ENCODE peak calls at places on chromosomes 13 and 19, in four cellular contexts. One of them, this sample, is unnamed.

GRCh38 chr13:112330479-112331407 is 45.4 kb upstream of the SPACA7 start:
- ATAC-seq in CD8-positive, alpha-beta T cell: no peak
- ATAC-seq in Panc1: no peak
- ATAC-seq in pancreas: no peak
- ATAC-seq in this sample: no peak

GRCh38 chr13:79917628-79918027 is 423.3 kb downstream of the SPRY2 start:
- ATAC-seq in pancreas: no peak
- ATAC-seq in Panc1: no peak
- ATAC-seq in CD8-positive, alpha-beta T cell: no peak
- ATAC-seq in this sample: no peak

GRCh38 chr13:32969516-32969941 is 46.7 kb upstream of the KL start:
- ATAC-seq in pancreas: peak
- ATAC-seq in Panc1: no peak
- ATAC-seq in CD8-positive, alpha-beta T cell: no peak
- ATAC-seq in this sample: peak

GRCh38 chr13:98990701-98991100 is 12.8 kb upstream of the DOCK9 start:
- ATAC-seq in Panc1: no peak
- ATAC-seq in CD8-positive, alpha-beta T cell: no peak
- ATAC-seq in pancreas: no peak
- ATAC-seq in this sample: no peak

GRCh38 chr13:71017607-71018006 is 849.4 kb downstream of the DACH1 start:
- ATAC-seq in pancreas: no peak
- ATAC-seq in Panc1: no peak
- ATAC-seq in CD8-positive, alpha-beta T cell: no peak
- ATAC-seq in this sample: no peak

GRCh38 chr13:71320452-71320851 is 546.6 kb downstream of the DACH1 start:
- ATAC-seq in Panc1: no peak
- ATAC-seq in pancreas: no peak
- ATAC-seq in CD8-positive, alpha-beta T cell: no peak
- ATAC-seq in this sample: no peak

GRCh38 chr19:18961767-18962423 is 20.9 kb upstream of the HOMER3 start:
- ATAC-seq in pancreas: no peak
- ATAC-seq in Panc1: peak
- ATAC-seq in CD8-positive, alpha-beta T cell: peak
- ATAC-seq in this sample: no peak

GRCh38 chr19:46571495-46571894 is 29.6 kb upstream of the CALM3 start:
- ATAC-seq in Panc1: peak
- ATAC-seq in pancreas: no peak
- ATAC-seq in CD8-positive, alpha-beta T cell: peak
- ATAC-seq in this sample: no peak

GRCh38 chr19:56137405-56137804 is 3.7 kb upstream of the ZNF444 start:
- ATAC-seq in pancreas: peak
- ATAC-seq in CD8-positive, alpha-beta T cell: no peak
- ATAC-seq in Panc1: no peak
- ATAC-seq in this sample: no peak

GRCh38 chr13:73228546-73228945 is 169.7 kb downstream of the KLF5 start:
- ATAC-seq in CD8-positive, alpha-beta T cell: peak
- ATAC-seq in pancreas: no peak
- ATAC-seq in Panc1: no peak
- ATAC-seq in this sample: no peak

GRCh38 chr13:23087884-23088283 is 92.9 kb upstream of the SGCG start:
- ATAC-seq in pancreas: no peak
- ATAC-seq in Panc1: no peak
- ATAC-seq in CD8-positive, alpha-beta T cell: no peak
- ATAC-seq in this sample: no peak

GRCh38 chr13:36030670-36031331 is 100.4 kb downstream of the DCLK1 start:
- ATAC-seq in pancreas: peak
- ATAC-seq in CD8-positive, alpha-beta T cell: no peak
- ATAC-seq in Panc1: no peak
- ATAC-seq in this sample: peak

GRCh38 chr19:54481326-54481930 is 8.3 kb upstream of the CDC42EP5 start:
- ATAC-seq in CD8-positive, alpha-beta T cell: peak
- ATAC-seq in pancreas: peak
- ATAC-seq in Panc1: peak
- ATAC-seq in this sample: no peak

GRCh38 chr13:113771709-113772331 is 12.8 kb downstream of the TMEM255B start:
- ATAC-seq in pancreas: no peak
- ATAC-seq in CD8-positive, alpha-beta T cell: no peak
- ATAC-seq in Panc1: peak
- ATAC-seq in this sample: no peak

GRCh38 chr13:97267418-97268059 is 45.4 kb downstream of the MBNL2 start:
- ATAC-seq in Panc1: no peak
- ATAC-seq in CD8-positive, alpha-beta T cell: no peak
- ATAC-seq in pancreas: no peak
- ATAC-seq in this sample: no peak

GRCh38 chr19:18322318-18322758 is 538 bp downstream of the LSM4 start:
- ATAC-seq in pancreas: peak
- ATAC-seq in CD8-positive, alpha-beta T cell: no peak
- ATAC-seq in Panc1: no peak
- ATAC-seq in this sample: no peak

GRCh38 chr19:6779204-6779603 is 6.7 kb downstream of the VAV1 start:
- ATAC-seq in CD8-positive, alpha-beta T cell: no peak
- ATAC-seq in Panc1: no peak
- ATAC-seq in pancreas: no peak
- ATAC-seq in this sample: no peak

GRCh38 chr13:34435338-34435737 is 506.7 kb upstream of the NBEA start:
- ATAC-seq in pancreas: no peak
- ATAC-seq in CD8-positive, alpha-beta T cell: no peak
- ATAC-seq in Panc1: no peak
- ATAC-seq in this sample: no peak

GRCh38 chr13:40313269-40314200 is 352.9 kb downstream of the FOXO1 start:
- ATAC-seq in CD8-positive, alpha-beta T cell: no peak
- ATAC-seq in pancreas: no peak
- ATAC-seq in Panc1: no peak
- ATAC-seq in this sample: peak

GRCh38 chr19:56162258-56162657 is 13.6 kb upstream of the GALP start:
- ATAC-seq in Panc1: peak
- ATAC-seq in CD8-positive, alpha-beta T cell: no peak
- ATAC-seq in pancreas: no peak
- ATAC-seq in this sample: no peak

GRCh38 chr19:44845612-44846454 is at the start of gene NECTIN2:
- ATAC-seq in CD8-positive, alpha-beta T cell: peak
- ATAC-seq in pancreas: peak
- ATAC-seq in Panc1: peak
- ATAC-seq in this sample: peak

GRCh38 chr13:41196620-41197019 is 2.3 kb upstream of the KBTBD7 start:
- ATAC-seq in Panc1: no peak
- ATAC-seq in CD8-positive, alpha-beta T cell: no peak
- ATAC-seq in pancreas: no peak
- ATAC-seq in this sample: no peak

GRCh38 chr13:48588120-48588519 is 55.2 kb upstream of the RCBTB2 start:
- ATAC-seq in pancreas: no peak
- ATAC-seq in Panc1: no peak
- ATAC-seq in CD8-positive, alpha-beta T cell: no peak
- ATAC-seq in this sample: no peak

GRCh38 chr13:113741101-113741731 is 17.8 kb upstream of the TMEM255B start:
- ATAC-seq in pancreas: no peak
- ATAC-seq in Panc1: no peak
- ATAC-seq in CD8-positive, alpha-beta T cell: peak
- ATAC-seq in this sample: no peak

GRCh38 chr13:40433577-40433976 is 232.9 kb downstream of the FOXO1 start:
- ATAC-seq in Panc1: no peak
- ATAC-seq in pancreas: no peak
- ATAC-seq in CD8-positive, alpha-beta T cell: peak
- ATAC-seq in this sample: no peak

GRCh38 chr13:50594276-50594970 is 249.1 kb downstream of the DLEU7 start:
- ATAC-seq in CD8-positive, alpha-beta T cell: no peak
- ATAC-seq in pancreas: no peak
- ATAC-seq in Panc1: no peak
- ATAC-seq in this sample: no peak

GRCh38 chr13:108597943-108598342 is 31.5 kb upstream of the MYO16 start:
- ATAC-seq in CD8-positive, alpha-beta T cell: no peak
- ATAC-seq in Panc1: no peak
- ATAC-seq in pancreas: no peak
- ATAC-seq in this sample: no peak

GRCh38 chr19:17282488-17283256 is 971 bp downstream of the ANKLE1 start:
- ATAC-seq in Panc1: peak
- ATAC-seq in CD8-positive, alpha-beta T cell: peak
- ATAC-seq in pancreas: peak
- ATAC-seq in this sample: peak

GRCh38 chr13:77033717-77034302 is 6.9 kb upstream of the FBXL3 start:
- ATAC-seq in CD8-positive, alpha-beta T cell: no peak
- ATAC-seq in Panc1: no peak
- ATAC-seq in pancreas: no peak
- ATAC-seq in this sample: no peak

GRCh38 chr19:39599116-39599515 is 3.2 kb upstream of the LGALS13 start:
- ATAC-seq in Panc1: no peak
- ATAC-seq in pancreas: no peak
- ATAC-seq in CD8-positive, alpha-beta T cell: no peak
- ATAC-seq in this sample: no peak

GRCh38 chr13:66543780-66544179 is 686.4 kb downstream of the PCDH9 start:
- ATAC-seq in Panc1: no peak
- ATAC-seq in pancreas: no peak
- ATAC-seq in CD8-positive, alpha-beta T cell: no peak
- ATAC-seq in this sample: no peak

GRCh38 chr13:78608705-78609463 is 5.5 kb upstream of the POU4F1 start:
- ATAC-seq in pancreas: peak
- ATAC-seq in CD8-positive, alpha-beta T cell: no peak
- ATAC-seq in Panc1: peak
- ATAC-seq in this sample: no peak

GRCh38 chr19:42281175-42282035 is 12.4 kb downstream of the CIC start:
- ATAC-seq in CD8-positive, alpha-beta T cell: no peak
- ATAC-seq in Panc1: no peak
- ATAC-seq in pancreas: peak
- ATAC-seq in this sample: no peak

GRCh38 chr13:99150575-99151370 is 49.9 kb upstream of the UBAC2 start:
- ATAC-seq in Panc1: no peak
- ATAC-seq in pancreas: no peak
- ATAC-seq in CD8-positive, alpha-beta T cell: no peak
- ATAC-seq in this sample: no peak

GRCh38 chr13:49399801-49400472 is 43.9 kb downstream of the CAB39L start:
- ATAC-seq in pancreas: peak
- ATAC-seq in Panc1: no peak
- ATAC-seq in CD8-positive, alpha-beta T cell: no peak
- ATAC-seq in this sample: no peak

GRCh38 chr19:49700563-49700962 is 9.6 kb downstream of the CPT1C start:
- ATAC-seq in pancreas: no peak
- ATAC-seq in Panc1: peak
- ATAC-seq in CD8-positive, alpha-beta T cell: no peak
- ATAC-seq in this sample: no peak

GRCh38 chr13:26050568-26051230 is 1.1 kb downstream of the SHISA2 start:
- ATAC-seq in Panc1: peak
- ATAC-seq in CD8-positive, alpha-beta T cell: peak
- ATAC-seq in pancreas: peak
- ATAC-seq in this sample: peak

GRCh38 chr13:26048745-26049144 is 3.1 kb downstream of the SHISA2 start:
- ATAC-seq in pancreas: no peak
- ATAC-seq in Panc1: no peak
- ATAC-seq in CD8-positive, alpha-beta T cell: no peak
- ATAC-seq in this sample: no peak

GRCh38 chr13:26051231-26052135 is at the start of gene SHISA2:
- ATAC-seq in Panc1: peak
- ATAC-seq in CD8-positive, alpha-beta T cell: peak
- ATAC-seq in pancreas: peak
- ATAC-seq in this sample: peak

GRCh38 chr13:26053418-26053980 is 1.7 kb upstream of the SHISA2 start:
- ATAC-seq in Panc1: no peak
- ATAC-seq in CD8-positive, alpha-beta T cell: no peak
- ATAC-seq in pancreas: no peak
- ATAC-seq in this sample: no peak

GRCh38 chr13:26052136-26052736 is 420 bp upstream of the SHISA2 start:
- ATAC-seq in Panc1: no peak
- ATAC-seq in CD8-positive, alpha-beta T cell: no peak
- ATAC-seq in pancreas: no peak
- ATAC-seq in this sample: no peak
- H3K27ac ChIP-seq in Panc1: no peak
- H3K27ac ChIP-seq in CD8-positive, alpha-beta T cell: no peak
- H3K27ac ChIP-seq in pancreas: no peak
- H3K27ac ChIP-seq in this sample: no peak

GRCh38 chr19:40803170-40803856 is 4.3 kb downstream of the EGLN2 start:
- ATAC-seq in CD8-positive, alpha-beta T cell: no peak
- ATAC-seq in Panc1: no peak
- ATAC-seq in pancreas: no peak
- ATAC-seq in this sample: no peak

GRCh38 chr19:40803857-40804782 is 5.1 kb downstream of the EGLN2 start:
- ATAC-seq in Panc1: no peak
- ATAC-seq in pancreas: no peak
- ATAC-seq in CD8-positive, alpha-beta T cell: peak
- ATAC-seq in this sample: no peak

GRCh38 chr19:40805258-40805868 is 6.4 kb downstream of the EGLN2 start:
- ATAC-seq in pancreas: peak
- ATAC-seq in CD8-positive, alpha-beta T cell: no peak
- ATAC-seq in Panc1: no peak
- ATAC-seq in this sample: no peak

GRCh38 chr19:40806385-40807146 is 7.6 kb downstream of the EGLN2 start:
- ATAC-seq in pancreas: peak
- ATAC-seq in CD8-positive, alpha-beta T cell: peak
- ATAC-seq in Panc1: peak
- ATAC-seq in this sample: peak

DNA sequence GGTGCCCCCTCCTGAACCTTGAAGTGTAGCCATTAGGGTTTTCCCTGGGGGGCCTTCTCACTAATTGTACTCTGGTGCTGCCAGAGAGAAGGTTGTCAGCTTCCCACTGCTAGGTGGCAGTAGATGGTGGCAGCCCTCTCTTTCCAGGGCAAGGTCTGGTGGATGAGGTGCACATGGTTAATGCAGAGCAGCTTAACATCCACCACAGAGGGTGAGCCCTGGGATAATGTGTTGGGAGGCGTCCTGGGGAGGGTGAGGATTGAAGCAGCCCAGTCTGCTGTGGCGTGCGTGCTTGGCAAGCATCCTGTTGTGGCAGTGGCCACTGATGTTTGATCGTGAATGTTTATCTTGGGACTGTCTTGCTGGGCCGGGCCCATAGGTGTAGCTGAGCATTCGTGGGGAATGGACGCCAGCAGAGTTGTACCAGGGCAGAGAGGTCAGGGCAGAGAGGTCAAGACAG is 5.8 kb downstream of the EGLN2 start:
- ATAC-seq in pancreas: no peak
- ATAC-seq in CD8-positive, alpha-beta T cell: no peak
- ATAC-seq in Panc1: no peak
- ATAC-seq in this sample: no peak
- TF ChIP-seq CTCF in pancreas: no peak
- TF ChIP-seq CTCF in CD8-positive, alpha-beta T cell: no peak
- TF ChIP-seq CTCF in Panc1: peak
- TF ChIP-seq CTCF in this sample: no peak

DNA sequence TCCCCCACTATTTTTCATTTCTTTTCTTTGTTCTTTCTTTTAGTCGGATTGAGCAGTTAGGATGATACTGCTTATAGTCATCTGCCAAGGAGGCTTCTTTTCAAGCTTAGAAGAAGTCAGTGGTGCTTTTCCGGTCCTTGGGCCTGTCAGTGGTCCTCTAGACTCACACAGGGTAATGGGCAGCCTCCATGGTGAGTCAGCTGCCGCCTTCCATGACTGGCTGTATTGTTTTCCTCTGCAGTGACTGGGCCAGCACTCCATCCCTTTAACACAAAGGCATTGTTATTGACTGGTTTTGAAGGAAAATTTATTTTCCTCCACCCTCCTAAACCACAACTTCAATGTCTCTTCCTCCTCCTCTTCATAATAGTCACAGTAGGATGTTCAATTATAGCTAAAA is 47.1 kb upstream of the CNMD start:
- ATAC-seq in Panc1: no peak
- ATAC-seq in CD8-positive, alpha-beta T cell: no peak
- ATAC-seq in pancreas: no peak
- ATAC-seq in this sample: no peak
- H3K27ac ChIP-seq in Panc1: no peak
- H3K27ac ChIP-seq in CD8-positive, alpha-beta T cell: no peak
- H3K27ac ChIP-seq in pancreas: no peak
- H3K27ac ChIP-seq in this sample: no peak

GRCh38 chr19:28977826-28978225 is 235.1 kb downstream of the UQCRFS1 start:
- ATAC-seq in Panc1: no peak
- ATAC-seq in pancreas: no peak
- ATAC-seq in CD8-positive, alpha-beta T cell: no peak
- ATAC-seq in this sample: no peak
- TF ChIP-seq CTCF in Panc1: no peak
- TF ChIP-seq CTCF in pancreas: no peak
- TF ChIP-seq CTCF in CD8-positive, alpha-beta T cell: no peak
- TF ChIP-seq CTCF in this sample: no peak

This sample was measured in gastroesophageal sphincter.